ENCODE peak calls at places on chromosome 9, in seven cellular contexts. D, N, C, K, E, S and W are unnamed samples.
A peak's percentile ranks its signal among the peaks of the same experiment; 100 is the strongest.

GRCh38 chr9:116843863-116844620 is 156.9 kb downstream of the TRIM32 start:
- DNase-seq in K (no peak), D (no peak), C (no peak), E (no peak), N (no peak), S (no peak), W (no peak)

GRCh38 chr9:4992872-4993271 is 7.8 kb downstream of the JAK2 start:
- DNase-seq in S (no peak), K (no peak), N (no peak), D (no peak), E (no peak), C (no peak), W (no peak)

GRCh38 chr9:96554326-96554725 is 65.3 kb downstream of the CDC14B start:
- DNase-seq in C (no peak), D (no peak), N (no peak), S (peak; percentile 32), E (no peak), K (no peak), W (no peak)

GRCh38 chr9:94921072-94921471 is 194.6 kb downstream of the AOPEP start:
- DNase-seq in C (no peak), S (peak; percentile 65), E (peak; percentile 45), D (peak; percentile 76), K (no peak), N (no peak), W (no peak)

GRCh38 chr9:37582548-37583157 is 6.5 kb upstream of the FBXO10 start:
- DNase-seq in D (no peak), N (no peak), S (peak; percentile 81), C (no peak), E (no peak), K (no peak), W (no peak)

GRCh38 chr9:75200892-75201470 is 112.7 kb downstream of the OSTF1 start:
- DNase-seq in D (no peak), N (no peak), E (no peak), C (no peak), K (no peak), S (peak; percentile 54), W (no peak)

GRCh38 chr9:122402403-122403268 is 31.8 kb downstream of the PTGS1 start:
- DNase-seq in E (no peak), D (no peak), K (no peak), N (no peak), C (peak; percentile 90), S (peak; percentile 99), W (no peak)

GRCh38 chr9:76691761-76692313 is 72.4 kb upstream of the PCA3 start:
- DNase-seq in D (no peak), E (no peak), S (peak; percentile 38), C (no peak), K (no peak), N (no peak), W (no peak)

GRCh38 chr9:120344230-120344629 is 235.7 kb downstream of the CDK5RAP2 start:
- DNase-seq in K (no peak), N (no peak), C (peak; percentile 56), E (no peak), D (no peak), S (peak; percentile 80), W (no peak)

GRCh38 chr9:135718616-135719015 is 16.6 kb downstream of the KCNT1 start:
- DNase-seq in K (peak; percentile 78), N (no peak), C (no peak), E (no peak), S (peak; percentile 40), D (no peak), W (no peak)

GRCh38 chr9:78187763-78188495 is 47.9 kb upstream of the CEP78 start:
- DNase-seq in S (peak; percentile 66), D (no peak), K (no peak), E (peak; percentile 61), C (no peak), N (peak; percentile 33), W (no peak)

GRCh38 chr9:130825809-130826208 is 9.2 kb upstream of the ABL1 start:
- DNase-seq in S (no peak), K (no peak), E (no peak), N (no peak), D (no peak), C (no peak), W (no peak)

GRCh38 chr9:77429928-77430327 is 218.2 kb downstream of the GNA14 start:
- DNase-seq in D (no peak), S (no peak), K (no peak), E (no peak), C (no peak), N (no peak), W (no peak)

GRCh38 chr9:127386249-127386648 is 10.7 kb upstream of the SLC2A8 start:
- DNase-seq in C (no peak), N (no peak), E (no peak), D (peak; percentile 4), S (no peak), K (no peak), W (no peak)

GRCh38 chr9:136400038-136400834 is at the start of gene SNAPC4:
- DNase-seq in K (peak; percentile 87), D (peak; percentile 74), C (peak; percentile 48), S (peak; percentile 89), E (peak; percentile 77), N (peak; percentile 84), W (peak; percentile 30)

GRCh38 chr9:92476962-92477361 is 5.3 kb downstream of the ASPN start:
- DNase-seq in D (no peak), S (no peak), C (no peak), N (no peak), E (no peak), K (no peak), W (no peak)

GRCh38 chr9:16899611-16900010 is 29.1 kb upstream of the BNC2 start:
- DNase-seq in S (no peak), N (no peak), D (no peak), C (no peak), E (no peak), K (no peak), W (no peak)

GRCh38 chr9:73199886-73200285 is 48.2 kb downstream of the ANXA1 start:
- DNase-seq in D (no peak), E (no peak), C (no peak), N (no peak), K (no peak), S (no peak), W (no peak)

GRCh38 chr9:35748858-35749514 is at the start of the genes GBA2 and RGP1:
- DNase-seq in D (peak; percentile 75), E (peak; percentile 71), C (no peak), K (peak; percentile 82), S (peak; percentile 73), N (peak; percentile 86), W (no peak)
- H3K4me1 ChIP-seq in D (no peaks in the 10 kb centered on the region), E (peaks cover 43% of the 10 kb centered on the region), C (peaks cover 24% of the 10 kb centered on the region), K (peaks cover 34% of the 10 kb centered on the region), S (peaks cover 16% of the 10 kb centered on the region), N (peaks cover 70% of the 10 kb centered on the region), W (peaks cover 54% of the 10 kb centered on the region)

GRCh38 chr9:113187935-113188595 is 33.0 kb downstream of the FKBP15 start:
- DNase-seq in N (peak; percentile 17), S (peak; percentile 94), D (peak; percentile 27), K (no peak), C (peak; percentile 62), E (peak; percentile 86), W (peak; percentile 25)
- H3K36me3 ChIP-seq in N (peaks cover 94% of the 10 kb centered on the region), S (peaks cover 62% of the 10 kb centered on the region), D (no peaks in the 10 kb centered on the region), K (peaks cover 75% of the 10 kb centered on the region), C (peaks cover 16% of the 10 kb centered on the region), E (peaks cover 91% of the 10 kb centered on the region), W (peaks cover 62% of the 10 kb centered on the region)

DNA sequence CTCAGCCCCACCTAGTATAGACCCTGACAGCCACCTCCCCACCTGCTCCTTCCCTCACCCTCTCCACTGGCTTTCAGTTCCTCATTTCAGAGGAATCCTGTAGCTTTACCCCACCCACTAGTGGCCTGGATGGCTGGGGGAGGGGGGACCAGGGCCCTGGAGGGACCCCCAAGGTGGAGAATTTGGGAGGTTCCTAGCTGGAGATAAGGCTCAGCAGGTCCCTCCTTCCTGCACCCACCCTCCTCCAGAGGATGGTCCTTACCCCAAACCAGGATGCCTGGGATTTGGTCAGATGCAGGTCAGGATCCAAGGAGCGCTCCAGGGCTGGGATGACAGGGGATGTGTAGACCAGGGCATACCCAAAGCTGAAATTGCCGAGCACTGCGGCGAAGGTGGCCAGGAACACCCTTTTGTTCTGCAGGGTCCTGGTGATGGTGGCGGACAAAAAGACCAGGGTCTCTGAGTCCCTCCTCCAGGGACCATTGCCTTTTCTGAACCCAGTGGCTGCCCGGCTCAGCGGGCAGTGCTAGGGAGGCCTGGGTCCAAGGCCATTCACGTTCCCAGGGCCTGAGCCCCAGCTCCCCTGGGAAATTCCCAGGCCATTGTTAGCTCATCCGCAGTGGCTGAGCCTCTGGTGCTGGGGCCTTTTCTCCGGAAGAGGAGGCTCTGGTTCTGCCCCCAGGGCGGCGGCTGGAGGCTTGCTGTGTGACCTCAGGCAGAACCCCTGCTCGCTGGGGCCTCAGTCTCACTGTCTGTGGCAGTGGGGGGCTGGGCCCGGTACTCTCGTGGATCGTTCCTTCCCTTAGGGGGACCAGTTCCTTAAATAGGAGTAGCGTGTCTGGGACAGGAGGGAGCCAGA is 678 bp downstream of the SLC2A6 start:
- DNase-seq in S (peak; percentile 38), C (no peak), K (no peak), N (peak; percentile 43), E (no peak), D (no peak), W (no peak)
- H3K4me1 ChIP-seq in S (peaks cover 4% of the 10 kb centered on the region), C (peaks cover 21% of the 10 kb centered on the region), K (no peaks in the 10 kb centered on the region), N (peaks cover 21% of the 10 kb centered on the region), E (peaks cover 12% of the 10 kb centered on the region), D (no peaks in the 10 kb centered on the region), W (peaks cover 13% of the 10 kb centered on the region)

DNA sequence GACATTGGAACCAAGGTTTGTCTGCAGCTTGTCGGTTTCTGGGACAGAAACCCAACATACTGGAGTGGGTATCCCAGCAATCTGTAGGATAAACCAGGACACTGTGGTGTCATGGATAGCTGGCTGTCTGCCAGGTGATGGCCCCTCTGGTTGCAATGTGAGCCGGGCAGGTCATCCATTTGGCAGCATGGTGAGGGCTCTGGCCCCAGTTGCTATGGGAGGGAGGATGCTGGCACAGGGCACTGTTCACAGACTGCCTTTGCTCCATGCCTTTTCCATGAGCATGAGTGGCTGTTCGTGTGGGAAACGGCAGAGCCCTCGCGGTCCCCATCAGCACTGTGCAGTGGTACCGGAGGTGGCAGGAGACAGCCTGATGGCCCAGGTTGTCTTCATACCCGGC is 6.4 kb downstream of the S1PR3 start:
- DNase-seq in E (peak; percentile 20), D (no peak), C (no peak), S (no peak), K (no peak), N (no peak), W (no peak)
- H3K36me3 ChIP-seq in E (peaks cover 21% of the 10 kb centered on the region), D (no peaks in the 10 kb centered on the region), C (no peaks in the 10 kb centered on the region), S (no peaks in the 10 kb centered on the region), K (peaks cover 4% of the 10 kb centered on the region), N (peaks cover 14% of the 10 kb centered on the region), W (peaks cover 14% of the 10 kb centered on the region)